ENCODE peak calls at places on chromosome 9, in five cellular contexts. G, K, D, N and I are unnamed samples.

GRCh38 chr9:84919498-84919897 is 250.0 kb downstream of the NTRK2 start:
- DNase-seq in K (no peak), D (no peak), G (no peak), N (no peak), I (no peak)

GRCh38 chr9:135570456-135570855 is 8.9 kb downstream of the PAEP start:
- DNase-seq in N (no peak), G (no peak), D (no peak), K (no peak), I (no peak)

GRCh38 chr9:125409637-125410521 is 148.3 kb downstream of the GAPVD1 start:
- DNase-seq in D (no peak), K (peak), N (peak), G (no peak), I (peak)

GRCh38 chr9:22215492-22215891 is 206.4 kb upstream of the CDKN2B start:
- DNase-seq in G (no peak), N (no peak), D (no peak), K (no peak), I (no peak)

GRCh38 chr9:79682076-79682736 is 110.4 kb downstream of the TLE4 start:
- DNase-seq in N (no peak), D (peak), K (no peak), G (no peak), I (no peak)

GRCh38 chr9:134624119-134624826 is 17.3 kb upstream of the COL5A1 start:
- DNase-seq in D (no peak), G (no peak), N (peak), K (peak), I (no peak)

GRCh38 chr9:72596451-72597180 is 75.2 kb downstream of the TMC1 start:
- DNase-seq in N (no peak), G (no peak), D (no peak), K (no peak), I (no peak)

GRCh38 chr9:111759762-111760639 is 34.7 kb downstream of the SHOC1 start:
- DNase-seq in D (peak), K (peak), G (no peak), N (no peak), I (peak)

GRCh38 chr9:6566409-6567139 is 79.0 kb downstream of the GLDC start:
- DNase-seq in N (peak), K (no peak), D (peak), G (no peak), I (no peak)

GRCh38 chr9:85859751-85860150 is 81.2 kb upstream of the NAA35 start:
- DNase-seq in D (no peak), G (no peak), K (no peak), N (no peak), I (no peak)

GRCh38 chr9:86600291-86600690 is 246.1 kb upstream of the TUT7 start:
- DNase-seq in K (no peak), N (no peak), D (peak), G (no peak), I (no peak)

GRCh38 chr9:119790022-119790421 is 420.8 kb upstream of the BRINP1 start:
- DNase-seq in G (no peak), K (no peak), N (no peak), D (no peak), I (no peak)

GRCh38 chr9:79254900-79255651 is 316.7 kb upstream of the TLE4 start:
- DNase-seq in K (peak), N (no peak), D (peak), G (no peak), I (no peak)

GRCh38 chr9:6545017-6545691 is 100.4 kb downstream of the GLDC start:
- DNase-seq in D (no peak), G (no peak), N (no peak), K (no peak), I (no peak)

GRCh38 chr9:16680965-16681658 is 189.4 kb downstream of the BNC2 start:
- DNase-seq in G (no peak), K (no peak), D (no peak), N (no peak), I (no peak)

GRCh38 chr9:87662808-87663528 is 63.0 kb upstream of the CTSL start:
- DNase-seq in G (peak), K (peak), N (peak), D (peak), I (peak)

GRCh38 chr9:33290994-33291397 is 680 bp downstream of the NFX1 start:
- DNase-seq in G (no peak), K (no peak), D (peak), N (no peak), I (no peak)

GRCh38 chr9:137001857-137002645 is 5.7 kb upstream of the CLIC3 start:
- DNase-seq in G (no peak), N (no peak), D (no peak), K (no peak), I (no peak)

GRCh38 chr9:2469681-2470141 is 151.9 kb upstream of the VLDLR start:
- DNase-seq in N (peak), G (no peak), K (no peak), D (no peak), I (peak)

GRCh38 chr9:19156026-19156474 is 28.8 kb upstream of the PLIN2 start:
- DNase-seq in K (no peak), N (no peak), G (no peak), D (no peak), I (no peak)